ENCODE peak calls at places on chromosomes 12 and 14, in four cellular contexts. K is suprapubic skin, A is testis, U is H1. Y is an unnamed sample.

GRCh38 chr12:132488127-132489077 is 1.5 kb upstream of the FBRSL1 start:
- DNase-seq in K (no peak), U (no peak), A (no peak), Y (no peak)

GRCh38 chr12:96136720-96137378 is 57.3 kb upstream of the ELK3 start:
- DNase-seq in A (no peak), U (no peak), K (no peak), Y (peak)

GRCh38 chr12:108868781-108869180 is 11.1 kb upstream of the DAO start:
- DNase-seq in A (no peak), K (no peak), U (no peak), Y (no peak)

GRCh38 chr12:127150479-127150878 is 1116.5 kb upstream of the TMEM132C start:
- DNase-seq in U (no peak), A (no peak), K (no peak), Y (no peak)

GRCh38 chr12:96986883-96987523 is 79.9 kb downstream of the NEDD1 start:
- DNase-seq in U (no peak), K (no peak), A (no peak), Y (no peak)

GRCh38 chr14:67570453-67570852 is 29.6 kb downstream of the PIGH start:
- DNase-seq in U (no peak), A (no peak), K (no peak), Y (no peak)

GRCh38 chr14:100891051-100891450 is 12.5 kb downstream of the RTL1 start:
- DNase-seq in U (no peak), K (peak), A (peak), Y (no peak)

GRCh38 chr12:122790393-122791075 is 16.2 kb downstream of the CCDC62 start:
- DNase-seq in A (no peak), U (no peak), K (no peak), Y (no peak)

GRCh38 chr12:28766398-28766797 is 382.7 kb upstream of the FAR2 start:
- DNase-seq in K (no peak), U (no peak), A (no peak), Y (no peak)

GRCh38 chr12:2836004-2836403 is 1.2 kb upstream of the NRIP2 start:
- DNase-seq in U (no peak), A (no peak), K (no peak), Y (no peak)

GRCh38 chr14:75720828-75721227 is 59.8 kb downstream of the TTLL5 start:
- DNase-seq in A (peak), K (no peak), U (no peak), Y (peak)

GRCh38 chr12:67517181-67517887 is 131.2 kb upstream of the DYRK2 start:
- DNase-seq in A (no peak), K (no peak), U (no peak), Y (no peak)

GRCh38 chr12:106582264-106582591 is 576 bp upstream of the RFX4 start:
- DNase-seq in U (no peak), K (no peak), A (no peak), Y (no peak)

GRCh38 chr14:75821828-75822521 is 159.8 kb downstream of the TGFB3 start:
- DNase-seq in A (no peak), U (no peak), K (no peak), Y (no peak)

GRCh38 chr12:67578976-67579661 is 69.4 kb upstream of the DYRK2 start:
- DNase-seq in K (no peak), A (no peak), U (no peak), Y (no peak)

GRCh38 chr12:107404981-107405380 is 280.6 kb upstream of the PWP1 start:
- DNase-seq in U (no peak), A (peak), K (no peak), Y (peak)

GRCh38 chr14:101328412-101329149 is 232.7 kb upstream of the DIO3 start:
- DNase-seq in A (no peak), U (no peak), K (no peak), Y (no peak)

GRCh38 chr14:28412076-28412475 is 354.5 kb upstream of the FOXG1 start:
- DNase-seq in A (no peak), K (no peak), U (no peak), Y (no peak)

GRCh38 chr14:57060276-57060956 is 208.3 kb downstream of the EXOC5 start:
- DNase-seq in A (no peak), K (no peak), U (no peak), Y (no peak)

GRCh38 chr12:91142184-91142583 is 30.9 kb upstream of the LUM start:
- DNase-seq in K (no peak), U (no peak), A (peak), Y (peak)

GRCh38 chr12:77401480-77402105 is 336.2 kb upstream of the E2F7 start:
- DNase-seq in A (no peak), U (no peak), K (no peak), Y (no peak)

GRCh38 chr14:91017011-91017410 is 43.4 kb downstream of the RPS6KA5 start:
- DNase-seq in U (no peak), K (no peak), A (no peak), Y (no peak)

GRCh38 chr12:65778268-65779090 is 45.8 kb upstream of the HMGA2 start:
- DNase-seq in K (no peak), U (no peak), A (no peak), Y (no peak)

GRCh38 chr14:67377916-67378315 is 17.8 kb downstream of the EIF2S1 start:
- DNase-seq in K (no peak), U (no peak), A (no peak), Y (no peak)

GRCh38 chr14:52051251-52051650 is 17.6 kb downstream of the NID2 start:
- DNase-seq in K (no peak), A (no peak), U (no peak), Y (no peak)

GRCh38 chr12:56186957-56187356 is 2.3 kb downstream of the SMARCC2 start:
- DNase-seq in K (no peak), U (no peak), A (no peak), Y (no peak)

GRCh38 chr14:61218765-61219164 is 62.4 kb downstream of the TMEM30B start:
- DNase-seq in K (peak), A (no peak), U (no peak), Y (no peak)

GRCh38 chr14:23372509-23372908 is at the start of gene IL25:
- DNase-seq in U (no peak), A (no peak), K (no peak), Y (no peak)

GRCh38 chr14:89303452-89304435 is 113.3 kb downstream of the FOXN3 start:
- DNase-seq in A (peak), K (peak), U (no peak), Y (peak)

GRCh38 chr12:87405918-87406317 is 623.3 kb downstream of the C12orf50 start:
- DNase-seq in U (no peak), A (no peak), K (no peak), Y (no peak)

GRCh38 chr14:79225815-79226214 is 985.5 kb downstream of the DIO2 start:
- DNase-seq in U (no peak), A (no peak), K (no peak), Y (no peak)

GRCh38 chr14:34718750-34719304 is 4.4 kb upstream of the CFL2 start:
- DNase-seq in K (no peak), A (no peak), U (no peak), Y (no peak)

GRCh38 chr14:54369343-54369742 is 27.5 kb upstream of the CDKN3 start:
- DNase-seq in U (no peak), K (no peak), A (no peak), Y (no peak)

GRCh38 chr14:103205541-103205906 is 82.3 kb downstream of the TNFAIP2 start:
- DNase-seq in U (no peak), A (no peak), K (peak), Y (no peak)

GRCh38 chr14:103204852-103205540 is 81.7 kb downstream of the TNFAIP2 start:
- DNase-seq in U (no peak), K (peak), A (no peak), Y (peak)

GRCh38 chr14:103207404-103208072 is 84.3 kb downstream of the TNFAIP2 start:
- DNase-seq in K (peak), U (no peak), A (peak), Y (no peak)

GRCh38 chr14:103207038-103207403 is 83.8 kb downstream of the TNFAIP2 start:
- DNase-seq in K (peak), A (peak), U (peak), Y (no peak)

GRCh38 chr14:103206023-103206481 is 82.8 kb downstream of the TNFAIP2 start:
- DNase-seq in K (peak), U (no peak), A (peak), Y (no peak)
- H3K4me3 ChIP-seq in K (peak), U (no peak), A (peak), Y (no peak)

DNA sequence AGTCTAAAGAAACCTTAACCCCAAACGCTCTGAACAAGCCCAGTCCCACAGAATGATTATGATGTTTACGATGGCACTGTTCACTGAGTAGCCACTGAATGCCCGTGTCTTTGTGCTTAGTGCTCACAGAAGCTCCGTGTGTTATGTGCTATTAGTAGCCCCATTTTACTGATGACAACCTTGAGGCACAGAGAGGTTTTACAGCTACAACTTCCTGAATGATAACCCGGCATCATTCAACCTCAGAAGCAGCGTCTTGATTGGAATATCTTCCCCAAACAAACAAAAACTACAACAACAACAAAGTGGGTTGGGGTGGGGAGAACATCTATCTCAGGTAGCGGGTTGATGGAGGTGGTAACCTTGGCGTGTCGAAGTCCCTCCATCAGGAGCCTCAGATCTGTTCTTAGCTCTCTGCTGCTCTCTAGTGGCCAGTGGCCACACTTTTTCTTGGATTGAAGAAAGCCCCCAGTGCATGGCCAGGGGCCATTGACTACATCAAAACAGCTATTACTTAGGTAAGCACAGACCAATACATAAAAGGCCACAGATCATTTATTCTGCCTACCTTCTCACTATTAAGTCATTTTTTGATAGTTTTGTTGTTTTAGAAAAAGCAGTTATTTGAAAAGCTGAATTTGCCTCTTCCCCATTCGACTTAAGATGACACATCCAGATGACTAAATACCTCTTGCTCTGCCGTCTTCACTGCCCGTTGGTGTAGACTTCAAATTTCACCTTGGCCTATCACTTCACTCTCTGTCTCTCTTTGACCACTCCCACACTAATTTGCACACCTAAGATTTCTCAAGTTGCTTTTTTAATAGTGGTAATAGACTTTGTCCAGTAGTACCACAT is 376.9 kb downstream of the GALC start:
- DNase-seq in A (peak), U (peak), K (no peak), Y (peak)
- H3K27ac ChIP-seq in A (no peak), U (no peak), K (no peak), Y (no peak)

DNA sequence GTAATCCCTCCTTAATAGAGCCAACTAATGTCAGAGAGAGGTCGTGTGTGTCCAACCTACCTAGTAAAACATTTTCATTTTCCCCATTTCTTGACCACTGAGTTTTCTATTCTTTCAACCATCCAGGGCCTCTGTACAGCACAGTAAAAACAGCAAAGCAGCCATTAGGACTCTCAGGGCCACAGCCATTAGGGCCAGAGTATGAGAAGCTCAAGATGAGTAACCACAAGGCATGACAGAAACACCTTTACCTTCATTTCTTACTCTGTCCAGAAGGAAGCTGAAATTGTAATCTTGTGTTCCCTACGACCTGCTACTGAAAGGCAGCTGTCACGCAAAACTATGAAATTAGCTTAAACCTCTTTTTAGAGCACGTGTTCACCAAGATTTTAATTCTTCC is 2.3 kb downstream of the SPPL3 start:
- DNase-seq in A (no peak), K (no peak), U (no peak), Y (no peak)
- H3K4me3 ChIP-seq in A (no peak), K (peak), U (no peak), Y (no peak)

GRCh38 chr12:210277-211141 is 3.4 kb downstream of the SLC6A12 start:
- DNase-seq in U (no peak), K (no peak), A (no peak), Y (no peak)

GRCh38 chr12:209851-210250 is 4.1 kb downstream of the SLC6A12 start:
- DNase-seq in U (no peak), A (no peak), K (no peak), Y (no peak)

GRCh38 chr12:211639-212382 is 2.1 kb downstream of the SLC6A12 start:
- DNase-seq in U (no peak), K (no peak), A (no peak), Y (no peak)

GRCh38 chr12:212383-212798 is 1.6 kb downstream of the SLC6A12 start:
- DNase-seq in A (no peak), K (no peak), U (no peak), Y (no peak)

GRCh38 chr12:211142-211465 is 2.9 kb downstream of the SLC6A12 start:
- DNase-seq in K (no peak), U (no peak), A (no peak), Y (no peak)
- H3K27ac ChIP-seq in K (no peak), U (no peak), A (no peak), Y (no peak)

GRCh38 chr14:33566082-33566481 is 384.8 kb downstream of the EGLN3 start:
- DNase-seq in A (no peak), U (no peak), K (no peak), Y (no peak)
- H3K4me3 ChIP-seq in A (no peak), U (no peak), K (no peak), Y (no peak)

DNA sequence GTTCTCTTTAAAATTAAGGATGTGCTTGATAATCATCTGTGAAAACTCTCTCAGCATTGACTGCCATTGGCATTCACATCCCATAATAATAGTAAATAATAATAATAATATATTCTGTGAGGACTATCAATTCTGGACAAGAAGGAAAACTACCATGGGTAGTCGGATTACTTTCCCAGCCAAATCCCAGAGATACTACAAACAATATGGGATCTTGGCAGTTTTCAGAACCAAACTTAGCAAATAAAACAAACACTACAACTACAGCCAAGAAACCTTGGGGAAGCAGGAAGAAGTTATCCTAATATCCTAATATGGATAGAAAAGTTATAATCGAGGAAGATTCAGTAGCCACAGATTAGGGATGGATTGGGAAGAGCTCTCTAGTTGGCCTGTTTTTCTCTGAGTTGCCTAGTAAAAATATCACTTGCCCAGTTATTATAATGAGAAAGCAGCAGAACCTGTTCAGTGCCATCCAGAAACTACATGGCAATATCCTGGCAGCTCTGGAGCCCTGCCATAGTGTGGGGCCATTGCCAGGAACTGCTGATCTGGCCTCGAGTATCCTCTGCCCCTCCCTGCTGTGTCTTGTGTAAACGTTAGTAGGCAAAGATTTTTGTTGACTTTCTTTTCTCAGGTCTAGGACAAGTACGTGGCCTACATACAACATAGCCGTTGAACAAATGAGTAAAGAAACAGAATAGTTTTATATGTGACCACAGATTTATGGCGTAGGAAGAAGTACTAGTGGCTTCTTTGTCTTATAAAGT is 193.5 kb downstream of the SLC2A13 start:
- DNase-seq in K (peak), U (no peak), A (no peak), Y (no peak)
- H3K27ac ChIP-seq in K (peak), U (no peak), A (no peak), Y (no peak)

GRCh38 chr14:96039633-96040311 is 610 bp downstream of the C14orf132 start:
- DNase-seq in K (no peak), A (no peak), U (no peak), Y (no peak)
- H3K4me3 ChIP-seq in K (peak), A (peak), U (peak), Y (peak)

Y was measured in brain microvascular endothelial cell.